ENCODE peak calls at places on chromosomes 11 and 22, in seven cellular contexts. D, V, Z, O, W, G and U are unnamed samples.

GRCh38 chr22:24424001-24424900 is 3.1 kb upstream of the ADORA2A start:
- DNase-seq in D (no peak), V (no peak), Z (no peak), O (peak; percentile 56), W (peak; percentile 77), G (no peak), U (no peak)

GRCh38 chr11:14234446-14234845 is 124.5 kb downstream of the RRAS2 start:
- DNase-seq in D (no peak), V (no peak), Z (no peak), O (no peak), W (no peak), G (no peak), U (no peak)

GRCh38 chr11:111775024-111775710 is 9.0 kb upstream of the PPP2R1B start:
- DNase-seq in D (no peak), V (no peak), Z (peak; percentile 14), O (no peak), W (no peak), G (no peak), U (peak; percentile 49)

GRCh38 chr11:63490551-63491239 is at the start of gene PLAAT5:
- DNase-seq in D (peak; percentile 81), V (no peak), Z (peak; percentile 16), O (no peak), W (peak; percentile 73), G (no peak), U (no peak)

GRCh38 chr11:129951201-129951882 is 51.3 kb downstream of the PRDM10 start:
- DNase-seq in D (no peak), V (no peak), Z (no peak), O (no peak), W (no peak), G (no peak), U (no peak)

GRCh38 chr22:27778299-27779090 is 23.1 kb downstream of the MN1 start:
- DNase-seq in D (no peak), V (no peak), Z (no peak), O (no peak), W (no peak), G (no peak), U (peak; percentile 38)

GRCh38 chr11:123202723-123203122 is 7.7 kb upstream of the CLMP start:
- DNase-seq in D (peak; percentile 52), V (no peak), Z (no peak), O (no peak), W (peak; percentile 37), G (no peak), U (no peak)

GRCh38 chr11:35622070-35622469 is 3.8 kb downstream of the FJX1 start:
- DNase-seq in D (no peak), V (no peak), Z (no peak), O (no peak), W (no peak), G (no peak), U (no peak)

GRCh38 chr22:32693102-32693501 is 108.4 kb upstream of the TIMP3 start:
- DNase-seq in D (no peak), V (no peak), Z (no peak), O (no peak), W (no peak), G (no peak), U (no peak)

GRCh38 chr11:11988862-11989261 is 19.6 kb downstream of the DKK3 start:
- DNase-seq in D (no peak), V (no peak), Z (no peak), O (no peak), W (no peak), G (no peak), U (no peak)

GRCh38 chr11:45620243-45620642 is 45.2 kb downstream of the CHST1 start:
- DNase-seq in D (no peak), V (no peak), Z (no peak), O (no peak), W (no peak), G (no peak), U (no peak)

GRCh38 chr22:24068717-24069116 is 57.6 kb downstream of the CABIN1 start:
- DNase-seq in D (peak; percentile 41), V (no peak), Z (no peak), O (no peak), W (no peak), G (no peak), U (no peak)

DNA sequence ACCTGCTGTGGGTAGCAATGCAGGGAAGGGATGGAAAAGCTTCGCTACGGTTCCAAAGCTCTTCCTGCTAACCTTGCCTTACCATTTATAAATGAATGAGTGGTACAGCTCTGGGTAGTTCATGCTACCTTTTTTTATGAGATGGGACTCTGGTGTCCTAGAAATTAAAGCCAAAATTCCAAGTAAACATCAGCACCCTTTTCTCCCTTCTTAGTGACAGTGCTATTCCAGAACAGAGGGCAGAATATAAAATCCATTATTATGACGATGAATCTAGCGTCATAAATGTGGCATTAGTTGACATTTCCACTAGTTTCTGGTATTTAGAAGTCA is 447 bp upstream of the SVIP start:
- DNase-seq in D (no peak), V (no peak), Z (no peak), O (no peak), W (no peak), G (no peak), U (no peak)
- TF ChIP-seq CTCF in D (no peak), V (no peak), Z (no peak), O (no peak), W (no peak), G (no peak), U (no peak)

DNA sequence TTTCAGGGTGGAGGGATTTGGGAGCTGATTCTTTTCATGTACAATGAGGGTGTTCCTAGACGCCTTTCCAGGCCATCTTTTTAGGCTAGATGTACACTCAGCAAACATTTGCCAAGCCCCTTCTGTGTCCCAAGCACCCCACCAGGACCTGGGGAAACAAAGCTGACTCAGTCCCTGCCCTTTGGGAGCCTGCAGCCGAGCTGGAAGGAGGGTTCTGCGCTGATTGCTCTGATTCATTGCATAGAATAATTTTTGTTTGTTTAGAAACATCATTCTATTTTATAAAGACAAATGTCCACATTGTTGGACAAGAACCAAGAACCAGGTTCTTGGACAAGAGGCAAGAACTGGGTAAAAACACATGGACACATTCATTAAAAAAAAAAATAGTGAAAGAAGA is 16.7 kb downstream of the TP53AIP1 start:
- DNase-seq in D (no peak), V (no peak), Z (no peak), O (no peak), W (no peak), G (no peak), U (no peak)
- TF ChIP-seq EP300 in D (no peak), V (no peak), Z (no peak), O (no peak), W (no peak), G (no peak), U (no peak)

GRCh38 chr11:43687120-43687791 is 6.7 kb downstream of the HSD17B12 start:
- DNase-seq in D (no peak), V (no peak), Z (no peak), O (no peak), W (no peak), G (no peak), U (peak; percentile 8)
- H3K4me3 ChIP-seq in D (no peak overlapping the region), V (no peak overlapping the region), Z (no peak overlapping the region), O (no peak overlapping the region), W (no peak overlapping the region), G (no peak overlapping the region), U (no peak overlapping the region)

GRCh38 chr11:28581286-28582242 is 473.4 kb downstream of the METTL15 start:
- DNase-seq in D (no peak), V (no peak), Z (no peak), O (no peak), W (no peak), G (no peak), U (no peak)
- TF ChIP-seq CTCF in D (no peak), V (no peak), Z (no peak), O (no peak), W (peak; percentile 26), G (no peak), U (no peak)

DNA sequence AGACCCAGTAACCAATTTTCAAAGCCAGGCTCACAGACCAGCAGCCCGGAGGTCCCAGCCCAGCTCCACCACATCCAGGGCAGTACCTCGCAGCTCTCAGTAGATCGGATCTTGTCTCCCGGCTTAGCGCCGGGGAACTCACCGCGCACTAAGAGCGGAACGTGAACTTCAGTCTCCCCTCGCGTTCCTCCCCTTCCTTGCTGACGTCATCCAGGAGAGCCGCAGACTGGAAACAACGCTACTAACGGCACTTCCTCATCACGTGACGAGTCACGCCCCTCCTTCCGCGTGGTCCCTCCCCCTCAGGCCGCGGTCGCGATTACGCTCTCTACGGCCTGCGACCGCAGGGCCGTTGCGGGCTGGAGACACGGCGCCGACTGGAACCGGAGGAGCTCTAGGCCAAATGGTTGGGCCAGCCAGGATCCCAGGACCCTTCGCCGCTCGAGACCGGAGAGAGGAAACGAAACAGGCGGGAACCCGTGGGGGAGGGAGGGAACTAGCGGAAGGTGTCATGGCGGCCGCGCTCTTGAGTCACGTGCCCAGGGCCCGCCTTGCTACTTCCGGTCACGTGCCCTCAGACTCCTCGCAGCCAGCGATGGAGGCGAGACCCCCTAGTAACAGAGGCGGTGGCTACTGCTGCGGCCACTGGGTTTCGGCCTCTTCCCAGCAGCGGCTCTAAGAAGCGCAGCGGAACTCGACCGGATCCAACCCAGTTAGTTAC is at the start of the genes GTF2H1 and HPS5:
- DNase-seq in D (peak; percentile 94), V (peak; percentile 99), Z (peak; percentile 98), O (peak; percentile 95), W (peak; percentile 96), G (peak; percentile 96), U (peak; percentile 89)
- TF ChIP-seq EP300 in D (peak; percentile 98), V (no peak), Z (peak; percentile 90), O (no peak), W (no peak), G (no peak), U (peak; percentile 98)

GRCh38 chr11:114298701-114299090 is 2.5 kb downstream of the NNMT start:
- DNase-seq in D (no peak), V (no peak), Z (no peak), O (no peak), W (no peak), G (no peak), U (no peak)

GRCh38 chr11:114295676-114296081 is 520 bp upstream of the NNMT start:
- DNase-seq in D (no peak), V (no peak), Z (no peak), O (no peak), W (no peak), G (no peak), U (no peak)

GRCh38 chr11:114297806-114298700 is 1.9 kb downstream of the NNMT start:
- DNase-seq in D (no peak), V (no peak), Z (no peak), O (no peak), W (no peak), G (no peak), U (no peak)

GRCh38 chr11:114296190-114296978 is at the start of gene NNMT:
- DNase-seq in D (peak; percentile 36), V (peak; percentile 87), Z (peak; percentile 31), O (peak; percentile 30), W (no peak), G (no peak), U (peak; percentile 75)

GRCh38 chr11:114296979-114297372 is 777 bp downstream of the NNMT start:
- DNase-seq in D (no peak), V (no peak), Z (no peak), O (no peak), W (no peak), G (no peak), U (no peak)
- H3K4me3 ChIP-seq in D (peak overlapping the region; percentile 36), V (peak overlapping the region; percentile 75), Z (peak overlapping the region; percentile 6), O (no peak overlapping the region), W (no peak overlapping the region), G (no peak overlapping the region), U (peak overlapping the region; percentile 57)